ENCODE peak calls at places on chromosomes 16 and 17, in seven cellular contexts. N is cardiac muscle cell; S is K562; A is CD4-positive, CD25-positive, alpha-beta regulatory T cell; F is PC-3; Z is aorta; V is stomach. E is an unnamed sample. For H3K9me3, the result is how much of the 10 kb centered on the place peaks cover.

GRCh38 chr17:48841395-48841831 is 10.6 kb downstream of the CALCOCO2 start:
- DNase-seq in N (no peak), S (no peak), A (peak), F (no peak), Z (no peak), V (no peak), E (no peak)

GRCh38 chr17:20010099-20010863 is 1.1 kb downstream of the SPECC1 start:
- DNase-seq in N (peak), S (peak), A (no peak), F (peak), Z (peak), V (peak), E (no peak)

GRCh38 chr16:71426069-71426879 is 15.6 kb downstream of the TLE7 start:
- DNase-seq in N (peak), S (peak), A (peak), F (no peak), Z (peak), V (no peak), E (no peak)

GRCh38 chr17:36888236-36888957 is 48.9 kb upstream of the LHX1 start:
- DNase-seq in N (no peak), S (no peak), A (no peak), F (no peak), Z (no peak), V (no peak), E (no peak)

GRCh38 chr16:25258856-25259179 is 1.2 kb upstream of the ZKSCAN2 start:
- DNase-seq in N (no peak), S (peak), A (peak), F (no peak), Z (no peak), V (no peak), E (no peak)

GRCh38 chr17:82006468-82007227 is 16.0 kb downstream of the CENPX start:
- DNase-seq in N (no peak), S (no peak), A (no peak), F (no peak), Z (peak), V (no peak), E (no peak)

GRCh38 chr16:89352091-89352681 is 134.7 kb downstream of the ZNF778 start:
- DNase-seq in N (no peak), S (no peak), A (no peak), F (no peak), Z (peak), V (no peak), E (no peak)

GRCh38 chr17:2710804-2711607 is 558 bp downstream of the CLUH start:
- DNase-seq in N (peak), S (no peak), A (peak), F (peak), Z (no peak), V (no peak), E (no peak)

GRCh38 chr17:3815925-3816324 is 14.9 kb upstream of the ITGAE start:
- DNase-seq in N (no peak), S (no peak), A (no peak), F (no peak), Z (no peak), V (no peak), E (no peak)

GRCh38 chr16:3182608-3183444 is 5.2 kb upstream of the OR1F1 start:
- DNase-seq in N (peak), S (peak), A (peak), F (peak), Z (peak), V (peak), E (no peak)

GRCh38 chr17:57940653-57941329 is 14.4 kb downstream of the CUEDC1 start:
- DNase-seq in N (no peak), S (no peak), A (no peak), F (peak), Z (no peak), V (no peak), E (no peak)

GRCh38 chr16:2464333-2464732 is 4.4 kb downstream of the TEDC2 start:
- DNase-seq in N (no peak), S (no peak), A (no peak), F (no peak), Z (no peak), V (no peak), E (no peak)

GRCh38 chr17:64661731-64661980 is 451 bp downstream of the SMURF2 start:
- DNase-seq in N (no peak), S (no peak), A (no peak), F (no peak), Z (peak), V (no peak), E (no peak)

GRCh38 chr16:89297870-89298545 is 80.5 kb downstream of the ZNF778 start:
- DNase-seq in N (no peak), S (no peak), A (no peak), F (no peak), Z (no peak), V (no peak), E (no peak)

GRCh38 chr17:77083547-77083946 is 57.2 kb upstream of the SEC14L1 start:
- DNase-seq in N (no peak), S (no peak), A (no peak), F (no peak), Z (no peak), V (no peak), E (no peak)

GRCh38 chr16:81711609-81712329 is 67.3 kb upstream of the PLCG2 start:
- DNase-seq in N (no peak), S (peak), A (no peak), F (peak), Z (peak), V (no peak), E (no peak)

GRCh38 chr16:68446941-68447675 is 1.2 kb downstream of the SMPD3 start:
- DNase-seq in N (no peak), S (no peak), A (no peak), F (no peak), Z (no peak), V (no peak), E (no peak)

GRCh38 chr17:17305282-17305801 is 2.2 kb downstream of the NT5M start:
- DNase-seq in N (peak), S (peak), A (peak), F (no peak), Z (peak), V (no peak), E (peak)

GRCh38 chr17:56937688-56938087 is 23.2 kb downstream of the COIL start:
- DNase-seq in N (no peak), S (peak), A (no peak), F (peak), Z (no peak), V (no peak), E (no peak)

GRCh38 chr17:65027305-65027704 is 29.2 kb downstream of the GNA13 start:
- DNase-seq in N (no peak), S (peak), A (peak), F (peak), Z (no peak), V (no peak), E (no peak)

GRCh38 chr17:78141437-78142112 is 4.6 kb upstream of the C17orf99 start:
- DNase-seq in N (no peak), S (no peak), A (no peak), F (peak), Z (no peak), V (no peak), E (no peak)

GRCh38 chr16:27500801-27501200 is 48.9 kb downstream of the GTF3C1 start:
- DNase-seq in N (no peak), S (no peak), A (no peak), F (no peak), Z (no peak), V (no peak), E (no peak)

GRCh38 chr16:19858006-19858653 is 26.5 kb downstream of the GPRC5B start:
- DNase-seq in N (no peak), S (no peak), A (no peak), F (no peak), Z (peak), V (no peak), E (no peak)

GRCh38 chr17:16987830-16988601 is 16.1 kb upstream of the TNFRSF13B start:
- DNase-seq in N (peak), S (peak), A (peak), F (peak), Z (no peak), V (peak), E (no peak)

GRCh38 chr17:76906463-76906862 is 38.3 kb downstream of the MGAT5B start:
- DNase-seq in N (no peak), S (no peak), A (no peak), F (no peak), Z (no peak), V (no peak), E (no peak)

GRCh38 chr17:35069311-35069710 is 5.8 kb upstream of the RFFL start:
- DNase-seq in N (no peak), S (no peak), A (no peak), F (no peak), Z (no peak), V (no peak), E (no peak)

GRCh38 chr17:17109896-17110295 is 67.6 kb downstream of the MPRIP start:
- DNase-seq in N (no peak), S (no peak), A (peak), F (no peak), Z (no peak), V (peak), E (no peak)

GRCh38 chr16:1535391-1536291 is 2.2 kb downstream of the TMEM204 start:
- DNase-seq in N (no peak), S (no peak), A (peak), F (no peak), Z (no peak), V (no peak), E (no peak)

GRCh38 chr16:48892884-48893283 is 282.9 kb upstream of the N4BP1 start:
- DNase-seq in N (no peak), S (peak), A (no peak), F (no peak), Z (no peak), V (no peak), E (no peak)

GRCh38 chr16:48885456-48885855 is 275.5 kb upstream of the N4BP1 start:
- DNase-seq in N (no peak), S (no peak), A (no peak), F (no peak), Z (no peak), V (no peak), E (no peak)

DNA sequence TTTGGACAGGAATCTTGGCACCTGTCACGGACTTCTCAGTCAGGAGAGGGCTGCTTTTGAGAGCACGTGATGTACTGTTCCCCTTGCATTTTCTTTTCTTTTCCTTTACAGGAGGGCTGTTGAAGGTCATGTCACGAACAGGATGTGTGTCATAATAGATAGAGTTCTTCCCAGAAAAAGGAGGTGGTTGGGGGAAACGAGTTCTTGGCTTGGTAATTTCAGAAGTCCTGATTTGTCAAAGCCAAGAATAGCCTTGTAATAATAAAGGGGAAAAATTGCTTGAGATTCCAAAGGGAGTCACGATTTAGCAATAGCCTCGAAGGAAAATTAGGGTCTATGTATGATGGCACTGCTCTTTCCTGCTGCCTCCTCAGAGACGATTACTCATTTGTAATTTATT is 277.7 kb upstream of the N4BP1 start:
- DNase-seq in N (no peak), S (no peak), A (no peak), F (no peak), Z (no peak), V (no peak), E (no peak)
- H3K9me3 ChIP-seq in N (under half), S (under half), A (under half), F (under half), Z (under half), V (under half), E (under half)

DNA sequence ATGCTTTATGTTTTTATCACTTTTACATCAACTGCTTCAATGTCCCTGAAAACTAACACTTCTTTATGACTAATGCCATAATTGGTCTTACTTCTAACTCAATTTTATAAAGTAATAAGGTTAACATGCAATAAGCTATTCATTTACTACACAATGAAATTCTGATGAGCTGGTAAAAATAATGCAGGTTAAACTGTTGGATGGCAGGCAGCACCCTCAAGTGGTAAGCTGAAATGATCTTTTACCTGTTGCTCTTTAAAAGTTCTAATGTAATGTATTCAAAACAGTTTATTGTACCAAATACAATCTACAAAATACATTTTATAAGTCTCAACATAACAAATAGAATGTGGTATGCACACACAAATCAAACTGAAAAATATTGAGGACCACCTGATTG is 1280.3 kb downstream of the CDH8 start:
- DNase-seq in N (peak), S (no peak), A (no peak), F (no peak), Z (no peak), V (no peak), E (no peak)
- H3K9me3 ChIP-seq in N (under half), S (under half), A (under half), F (under half), Z (under half), V (under half), E (under half)

GRCh38 chr16:35754391-35755369 is 2295.3 kb downstream of the TP53TG3F start:
- DNase-seq in N (no peak), S (no peak), A (no peak), F (no peak), Z (no peak), V (no peak), E (no peak)
- H3K9me3 ChIP-seq in N (under half), S (under half), A (half or more), F (under half), Z (under half), V (half or more), E (under half)

GRCh38 chr16:35510701-35511100 is 2051.3 kb downstream of the TP53TG3F start:
- DNase-seq in N (no peak), S (no peak), A (no peak), F (no peak), Z (no peak), V (no peak), E (no peak)
- H3K9me3 ChIP-seq in N (under half), S (under half), A (under half), F (under half), Z (under half), V (under half), E (under half)

GRCh38 chr17:27158390-27158789 is 135.5 kb upstream of the WSB1 start:
- DNase-seq in N (no peak), S (no peak), A (no peak), F (no peak), Z (no peak), V (no peak), E (no peak)

GRCh38 chr17:27157297-27157696 is 136.6 kb upstream of the WSB1 start:
- DNase-seq in N (no peak), S (no peak), A (no peak), F (no peak), Z (no peak), V (no peak), E (no peak)

GRCh38 chr17:27157898-27158297 is 136.0 kb upstream of the WSB1 start:
- DNase-seq in N (no peak), S (no peak), A (no peak), F (no peak), Z (no peak), V (no peak), E (no peak)

GRCh38 chr17:27155866-27156265 is 138.0 kb upstream of the WSB1 start:
- DNase-seq in N (no peak), S (no peak), A (no peak), F (no peak), Z (no peak), V (no peak), E (no peak)

GRCh38 chr17:27153005-27153404 is 140.9 kb upstream of the WSB1 start:
- DNase-seq in N (no peak), S (no peak), A (no peak), F (no peak), Z (no peak), V (no peak), E (no peak)
- H3K9me3 ChIP-seq in N (under half), S (under half), A (under half), F (under half), Z (under half), V (under half), E (under half)

DNA sequence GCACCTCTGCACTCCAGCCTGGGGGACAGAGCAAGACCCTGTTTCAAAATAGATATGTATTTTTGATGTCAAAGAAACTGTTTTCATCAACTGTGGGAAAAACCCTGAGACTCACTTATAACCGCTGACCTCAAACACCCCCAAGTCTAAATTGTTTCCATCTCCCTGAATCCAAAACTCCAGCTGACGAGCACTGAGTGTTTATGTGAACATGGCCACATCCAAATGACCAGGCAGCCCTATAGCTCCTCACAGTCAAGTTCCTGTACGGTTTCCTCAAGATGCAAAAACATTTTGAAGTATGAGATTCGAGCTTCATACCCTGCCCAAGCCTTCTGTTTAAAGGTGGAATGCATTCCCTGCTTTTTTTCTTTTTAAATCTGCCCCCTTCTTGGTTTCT is 45.3 kb upstream of the ZCCHC14 start:
- DNase-seq in N (no peak), S (no peak), A (no peak), F (no peak), Z (no peak), V (no peak), E (no peak)
- H3K9me3 ChIP-seq in N (under half), S (under half), A (under half), F (under half), Z (under half), V (under half), E (under half)

DNA sequence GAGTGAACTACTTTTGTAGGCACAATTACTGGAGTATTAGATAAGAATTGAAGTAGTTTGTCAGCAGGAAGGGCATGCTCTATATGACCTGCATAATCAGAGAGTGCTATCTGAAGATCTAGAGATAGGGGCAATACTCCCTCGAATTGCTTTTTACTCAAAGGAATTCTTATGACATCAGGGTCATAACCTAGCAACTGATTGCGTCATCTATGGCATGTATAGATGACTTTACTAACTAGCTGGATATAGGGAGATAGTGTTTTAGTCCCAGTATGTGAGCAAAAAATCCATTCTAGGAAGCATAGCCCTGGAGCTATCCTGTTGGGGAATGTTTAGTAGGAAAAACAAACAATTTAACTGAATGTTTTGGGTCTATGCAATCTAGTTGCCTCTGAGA is 109.5 kb upstream of the ZNF267 start:
- DNase-seq in N (no peak), S (no peak), A (no peak), F (no peak), Z (no peak), V (no peak), E (no peak)
- H3K9me3 ChIP-seq in N (under half), S (under half), A (half or more), F (under half), Z (under half), V (half or more), E (under half)

GRCh38 chr16:35399133-35399532 is 1939.7 kb downstream of the TP53TG3F start:
- DNase-seq in N (no peak), S (no peak), A (no peak), F (no peak), Z (no peak), V (no peak), E (no peak)
- H3K9me3 ChIP-seq in N (under half), S (under half), A (under half), F (under half), Z (under half), V (under half), E (under half)